ENCODE peak calls at places on chromosome 17, in six cellular contexts. C is C1 segment of cervical spinal cord; T is GM12865; K is activated CD8-positive, alpha-beta memory T cell treated with anti-CD3 and anti-CD28 coated beads for 48 hours; I is HS-5; D is PC-9. O is an unnamed sample.

GRCh38 chr17:58960068-58960467 is 146.6 kb downstream of the TRIM37 start:
- DNase-seq in C (no peak), T (peak), K (no peak), I (peak), D (peak), O (no peak)

GRCh38 chr17:12395733-12396354 is 269.8 kb upstream of the MYOCD start:
- DNase-seq in C (no peak), T (peak), K (no peak), I (no peak), D (no peak), O (no peak)

GRCh38 chr17:64130559-64131001 is 636 bp upstream of the ERN1 start:
- DNase-seq in C (no peak), T (peak), K (no peak), I (peak), D (no peak), O (peak)

GRCh38 chr17:49707246-49707607 is 537 bp downstream of the SLC35B1 start:
- DNase-seq in C (no peak), T (peak), K (no peak), I (no peak), D (peak), O (peak)

GRCh38 chr17:75706042-75706728 is 15.1 kb upstream of the ITGB4 start:
- DNase-seq in C (no peak), T (no peak), K (no peak), I (no peak), D (no peak), O (no peak)

GRCh38 chr17:33140413-33141099 is 148.9 kb downstream of the SPACA3 start:
- DNase-seq in C (no peak), T (no peak), K (no peak), I (no peak), D (no peak), O (no peak)

GRCh38 chr17:57726838-57727237 is 18.3 kb downstream of the CCDC182 start:
- DNase-seq in C (no peak), T (no peak), K (no peak), I (no peak), D (no peak), O (no peak)

GRCh38 chr17:66755101-66755943 is 79.6 kb upstream of the CACNG5 start:
- DNase-seq in C (no peak), T (no peak), K (no peak), I (no peak), D (no peak), O (no peak)

GRCh38 chr17:3904486-3904885 is 11.6 kb upstream of the CAMKK1 start:
- DNase-seq in C (no peak), T (no peak), K (no peak), I (no peak), D (no peak), O (no peak)

GRCh38 chr17:82830249-82830661 is 9.6 kb downstream of the ZNF750 start:
- DNase-seq in C (peak), T (no peak), K (no peak), I (no peak), D (no peak), O (no peak)

GRCh38 chr17:10198509-10199249 is at the start of gene GAS7:
- DNase-seq in C (no peak), T (peak), K (peak), I (no peak), D (no peak), O (peak)

GRCh38 chr17:71502443-71502842 is 618.4 kb upstream of the SOX9 start:
- DNase-seq in C (no peak), T (no peak), K (no peak), I (no peak), D (no peak), O (no peak)

GRCh38 chr17:81429353-81429774 is 34.1 kb downstream of the BAHCC1 start:
- DNase-seq in C (peak), T (no peak), K (no peak), I (no peak), D (no peak), O (peak)

GRCh38 chr17:39979865-39980401 is 674 bp upstream of the PSMD3 start:
- DNase-seq in C (no peak), T (peak), K (peak), I (peak), D (no peak), O (no peak)

GRCh38 chr17:53721101-53721500 is 101.6 kb upstream of the KIF2B start:
- DNase-seq in C (no peak), T (no peak), K (no peak), I (no peak), D (no peak), O (no peak)

GRCh38 chr17:68511254-68511670 is 968 bp upstream of the PRKAR1A start:
- DNase-seq in C (no peak), T (no peak), K (no peak), I (peak), D (no peak), O (no peak)

GRCh38 chr17:18139949-18140348 is 31.4 kb downstream of the MYO15A start:
- DNase-seq in C (no peak), T (peak), K (no peak), I (no peak), D (no peak), O (no peak)

GRCh38 chr17:40093580-40094201 is 6.7 kb downstream of the NR1D1 start:
- DNase-seq in C (no peak), T (no peak), K (no peak), I (no peak), D (no peak), O (no peak)

GRCh38 chr17:44345497-44346026 is 460 bp downstream of the GRN start:
- DNase-seq in C (peak), T (peak), K (no peak), I (no peak), D (peak), O (peak)

GRCh38 chr17:65270932-65271700 is 133.9 kb downstream of the RGS9 start:
- DNase-seq in C (no peak), T (no peak), K (no peak), I (no peak), D (no peak), O (no peak)

GRCh38 chr17:15885770-15886169 is 59.2 kb upstream of the ADORA2B start:
- DNase-seq in C (no peak), T (no peak), K (no peak), I (no peak), D (no peak), O (no peak)

GRCh38 chr17:12047977-12048376 is 27.3 kb downstream of the MAP2K4 start:
- DNase-seq in C (no peak), T (no peak), K (no peak), I (no peak), D (no peak), O (no peak)

GRCh38 chr17:9544221-9544620 is 31.4 kb downstream of the STX8 start:
- DNase-seq in C (no peak), T (no peak), K (no peak), I (no peak), D (no peak), O (no peak)

GRCh38 chr17:17345294-17345597 is 42.1 kb downstream of the NT5M start:
- DNase-seq in C (no peak), T (no peak), K (no peak), I (no peak), D (no peak), O (no peak)

O was measured in CD4-positive, alpha-beta memory T cell.